ENCODE peak calls at places on chromosomes 4 and X, in nine cellular contexts. Z, U, G, P, I, O, R, A and J are unnamed samples.

GRCh38 chr4:28772066-28772465 is 1911.4 kb downstream of the STIM2 start:
- DNase-seq in Z (peak), U (no peak), G (no peak), P (no peak), I (no peak), O (no peak), R (no peak), A (no peak), J (peak)

GRCh38 chr4:140188975-140189374 is 35.0 kb upstream of the MAML3 start:
- DNase-seq in Z (peak), U (peak), G (no peak), P (no peak), I (peak), O (no peak), R (no peak), A (peak), J (peak)

GRCh38 chrX:50167366-50167765 is 33.4 kb downstream of the AKAP4 start:
- DNase-seq in Z (no peak), U (no peak), G (no peak), P (no peak), I (no peak), O (no peak), R (no peak), A (no peak), J (no peak)

GRCh38 chrX:84339507-84340364 is 151.7 kb upstream of the RPS6KA6 start:
- DNase-seq in Z (peak), U (no peak), G (no peak), P (peak), I (peak), O (peak), R (no peak), A (peak), J (peak)

GRCh38 chr4:5979981-5980380 is 38.2 kb downstream of the C4orf50 start:
- DNase-seq in Z (no peak), U (peak), G (no peak), P (peak), I (peak), O (peak), R (no peak), A (no peak), J (no peak)

GRCh38 chr4:166064706-166065105 is 191.7 kb downstream of the TLL1 start:
- DNase-seq in Z (no peak), U (no peak), G (peak), P (no peak), I (no peak), O (no peak), R (no peak), A (no peak), J (no peak)

GRCh38 chr4:145279122-145279960 is 99.0 kb upstream of the OTUD4 start:
- DNase-seq in Z (peak), U (no peak), G (peak), P (no peak), I (peak), O (no peak), R (no peak), A (peak), J (peak)

GRCh38 chr4:173370130-173370476 is 651 bp upstream of the SAP30 start:
- DNase-seq in Z (no peak), U (peak), G (no peak), P (no peak), I (no peak), O (no peak), R (peak), A (no peak), J (no peak)

GRCh38 chr4:7628432-7628831 is 193.7 kb upstream of the PSAPL1 start:
- DNase-seq in Z (no peak), U (no peak), G (no peak), P (no peak), I (no peak), O (no peak), R (no peak), A (no peak), J (no peak)

GRCh38 chr4:105633241-105633640 is 75.2 kb downstream of the INTS12 start:
- DNase-seq in Z (no peak), U (no peak), G (peak), P (peak), I (no peak), O (no peak), R (no peak), A (no peak), J (no peak)

GRCh38 chrX:153639177-153640044 is 7.6 kb upstream of the DUSP9 start:
- DNase-seq in Z (no peak), U (no peak), G (no peak), P (no peak), I (no peak), O (no peak), R (no peak), A (no peak), J (no peak)

GRCh38 chr4:187179086-187180070 is 455.7 kb upstream of the FAT1 start:
- DNase-seq in Z (peak), U (no peak), G (no peak), P (no peak), I (peak), O (no peak), R (no peak), A (no peak), J (no peak)

GRCh38 chrX:40581333-40581910 is 652 bp downstream of the ATP6AP2 start:
- DNase-seq in Z (peak), U (no peak), G (peak), P (no peak), I (no peak), O (peak), R (no peak), A (no peak), J (peak)

GRCh38 chr4:18138076-18138665 is 116.6 kb upstream of the LCORL start:
- DNase-seq in Z (no peak), U (no peak), G (no peak), P (no peak), I (no peak), O (no peak), R (no peak), A (no peak), J (no peak)

GRCh38 chr4:147482281-147482680 is 1.4 kb downstream of the EDNRA start:
- DNase-seq in Z (no peak), U (no peak), G (no peak), P (no peak), I (no peak), O (no peak), R (no peak), A (no peak), J (peak)

GRCh38 chr4:169272265-169272886 is 1.6 kb upstream of the SH3RF1 start:
- DNase-seq in Z (peak), U (no peak), G (no peak), P (no peak), I (no peak), O (no peak), R (peak), A (peak), J (peak)

GRCh38 chrX:44088755-44089154 is 115.6 kb upstream of the NDP start:
- DNase-seq in Z (no peak), U (no peak), G (no peak), P (no peak), I (no peak), O (no peak), R (no peak), A (no peak), J (no peak)

GRCh38 chr4:184103755-184104367 is 113.8 kb downstream of the ENPP6 start:
- DNase-seq in Z (no peak), U (no peak), G (no peak), P (no peak), I (peak), O (no peak), R (no peak), A (no peak), J (no peak)

GRCh38 chrX:77014655-77015377 is 432.4 kb upstream of the FGF16 start:
- DNase-seq in Z (no peak), U (no peak), G (no peak), P (peak), I (peak), O (no peak), R (no peak), A (no peak), J (no peak)

GRCh38 chr4:125433453-125433852 is 118.7 kb downstream of the FAT4 start:
- DNase-seq in Z (peak), U (no peak), G (no peak), P (no peak), I (no peak), O (no peak), R (no peak), A (no peak), J (peak)

GRCh38 chr4:84378277-84378838 is 120.7 kb downstream of the NKX6-1 start:
- DNase-seq in Z (no peak), U (no peak), G (no peak), P (no peak), I (no peak), O (no peak), R (no peak), A (no peak), J (no peak)

GRCh38 chr4:38696697-38697096 is 32.7 kb downstream of the KLF3 start:
- DNase-seq in Z (no peak), U (no peak), G (no peak), P (no peak), I (no peak), O (no peak), R (no peak), A (no peak), J (peak)

GRCh38 chrX:103554687-103555417 is 30.5 kb upstream of the TCEAL4 start:
- DNase-seq in Z (peak), U (peak), G (no peak), P (no peak), I (peak), O (no peak), R (no peak), A (peak), J (peak)

GRCh38 chr4:27861381-27861787 is 1000.7 kb downstream of the STIM2 start:
- DNase-seq in Z (peak), U (no peak), G (no peak), P (peak), I (peak), O (peak), R (no peak), A (peak), J (peak)

GRCh38 chrX:109656774-109657173 is 31.8 kb upstream of the KCNE5 start:
- DNase-seq in Z (no peak), U (no peak), G (no peak), P (no peak), I (no peak), O (no peak), R (no peak), A (no peak), J (no peak)

GRCh38 chr4:104878936-104879335 is 267.7 kb upstream of the TET2 start:
- DNase-seq in Z (no peak), U (no peak), G (no peak), P (no peak), I (no peak), O (no peak), R (no peak), A (no peak), J (no peak)

GRCh38 chr4:184680698-184681097 is 31.2 kb downstream of the PRIMPOL start:
- DNase-seq in Z (no peak), U (no peak), G (no peak), P (peak), I (no peak), O (no peak), R (no peak), A (no peak), J (no peak)

GRCh38 chr4:138897818-138898226 is 117.8 kb upstream of the NOCT start:
- DNase-seq in Z (peak), U (no peak), G (peak), P (peak), I (no peak), O (no peak), R (no peak), A (peak), J (peak)

GRCh38 chr4:153468587-153468986 is 2.4 kb downstream of the TMEM131L start:
- DNase-seq in Z (no peak), U (no peak), G (no peak), P (no peak), I (no peak), O (no peak), R (peak), A (no peak), J (peak)

GRCh38 chr4:32042486-32042885 is 1322.3 kb downstream of the PCDH7 start:
- DNase-seq in Z (no peak), U (no peak), G (no peak), P (no peak), I (no peak), O (peak), R (no peak), A (no peak), J (no peak)

GRCh38 chr4:5996641-5997040 is 21.6 kb downstream of the C4orf50 start:
- DNase-seq in Z (no peak), U (peak), G (no peak), P (no peak), I (no peak), O (no peak), R (no peak), A (no peak), J (no peak)

GRCh38 chr4:38123555-38123954 is 163.4 kb downstream of the PTTG2 start:
- DNase-seq in Z (no peak), U (no peak), G (no peak), P (no peak), I (no peak), O (no peak), R (no peak), A (no peak), J (no peak)

GRCh38 chr4:73867783-73868182 is 1.4 kb upstream of the CXCL1 start:
- DNase-seq in Z (no peak), U (no peak), G (peak), P (peak), I (no peak), O (no peak), R (no peak), A (no peak), J (no peak)

GRCh38 chrX:23451266-23451665 is 116.6 kb downstream of the PTCHD1 start:
- DNase-seq in Z (no peak), U (no peak), G (no peak), P (no peak), I (no peak), O (no peak), R (no peak), A (no peak), J (no peak)

GRCh38 chrX:17559728-17560379 is 177.4 kb upstream of the SCML1 start:
- DNase-seq in Z (peak), U (peak), G (no peak), P (peak), I (peak), O (peak), R (no peak), A (peak), J (peak)

GRCh38 chr4:153084939-153085630 is 119.2 kb upstream of the TRIM2 start:
- DNase-seq in Z (peak), U (peak), G (no peak), P (peak), I (peak), O (peak), R (peak), A (peak), J (peak)